ENCODE peak calls at places on chromosome 6, in ten cellular contexts. E, Q, P, K, L, H, N, W, T and V are unnamed samples.

GRCh38 chr6:27630727-27631613 is 158.1 kb upstream of the ZNF184 start:
- DNase-seq in W (no peak), P (peak), K (peak), T (peak), L (peak), Q (peak), E (peak), N (peak), H (peak), V (peak)

GRCh38 chr6:132731086-132731485 is 17.2 kb upstream of the VNN1 start:
- DNase-seq in L (no peak), T (no peak), H (no peak), E (no peak), K (no peak), W (no peak), Q (no peak), P (no peak), N (no peak), V (no peak)

GRCh38 chr6:147371325-147371724 is 137.2 kb upstream of the SAMD5 start:
- DNase-seq in K (no peak), Q (no peak), W (no peak), P (no peak), E (no peak), H (no peak), L (no peak), N (no peak), T (no peak), V (no peak)

GRCh38 chr6:156396068-156396771 is 381.0 kb upstream of the ARID1B start:
- DNase-seq in W (no peak), L (no peak), K (no peak), P (no peak), N (no peak), T (no peak), H (no peak), Q (peak), E (no peak), V (no peak)

GRCh38 chr6:85537055-85537494 is 56.6 kb downstream of the SNX14 start:
- DNase-seq in L (no peak), K (no peak), H (no peak), Q (no peak), N (no peak), W (peak), T (no peak), P (peak), E (no peak), V (peak)

GRCh38 chr6:36752886-36753506 is 55.4 kb downstream of the RAB44 start:
- DNase-seq in P (no peak), H (no peak), T (no peak), W (peak), K (no peak), E (no peak), L (no peak), Q (peak), N (no peak), V (no peak)

GRCh38 chr6:28274888-28275287 is 6.5 kb upstream of the PGBD1 start:
- DNase-seq in E (no peak), Q (no peak), T (no peak), K (no peak), W (no peak), L (no peak), N (no peak), P (no peak), H (no peak), V (no peak)

GRCh38 chr6:34520645-34521462 is 35.3 kb downstream of the SPDEF start:
- DNase-seq in L (no peak), P (no peak), K (no peak), H (no peak), W (no peak), E (peak), T (no peak), Q (no peak), N (no peak), V (no peak)

GRCh38 chr6:141033101-141033500 is 1099.6 kb upstream of the GJE1 start:
- DNase-seq in E (no peak), N (no peak), K (no peak), Q (no peak), W (no peak), T (no peak), L (no peak), H (no peak), P (no peak), V (no peak)

GRCh38 chr6:54646551-54647300 is 199.8 kb upstream of the FAM83B start:
- DNase-seq in E (no peak), N (no peak), H (no peak), W (no peak), Q (no peak), L (no peak), T (no peak), P (no peak), K (no peak), V (no peak)

GRCh38 chr6:25652007-25652515 is at the start of gene SCGN:
- DNase-seq in Q (no peak), P (peak), E (peak), H (peak), K (peak), W (peak), T (peak), L (peak), N (no peak), V (peak)

GRCh38 chr6:113969888-113970807 is 800 bp downstream of the HDAC2 start:
- DNase-seq in P (peak), N (no peak), W (peak), H (peak), T (no peak), L (peak), E (peak), K (peak), Q (no peak), V (peak)

GRCh38 chr6:13669476-13669875 is 42.2 kb downstream of the RANBP9 start:
- DNase-seq in K (no peak), H (no peak), T (no peak), W (no peak), P (no peak), Q (no peak), N (no peak), L (no peak), E (no peak), V (no peak)

DNA sequence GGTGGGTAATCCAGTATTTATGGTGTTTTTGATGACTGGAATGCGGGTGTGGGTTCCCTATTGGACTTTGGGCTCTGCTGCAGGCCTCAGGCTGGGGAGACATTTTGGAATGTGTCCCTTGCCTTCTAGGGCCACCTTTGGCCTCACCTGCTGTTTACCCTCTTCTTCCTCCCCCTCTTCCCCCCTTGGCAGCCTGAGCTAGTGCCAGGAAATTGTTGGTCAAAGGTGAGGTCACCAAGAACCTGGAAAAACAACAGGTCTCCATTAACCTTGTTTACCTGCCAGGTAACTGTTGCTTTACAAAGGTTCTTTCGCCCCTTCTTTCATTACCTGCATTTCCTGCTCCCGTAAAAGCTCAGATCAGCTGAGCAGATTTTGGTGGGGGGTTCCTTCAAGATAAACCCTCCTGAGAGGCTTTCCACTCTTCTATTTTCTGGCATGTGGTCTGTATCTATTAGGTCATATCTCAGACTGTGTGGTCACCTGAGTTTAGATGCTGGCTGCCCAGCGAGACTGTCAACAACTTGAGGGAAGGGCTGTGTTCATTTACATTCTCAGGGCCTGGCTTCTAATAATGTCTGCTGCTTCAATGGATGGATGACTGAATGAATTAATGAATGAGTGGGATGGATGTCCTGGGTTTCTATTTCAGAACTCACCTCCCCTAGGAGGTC is 34.7 kb downstream of the VEGFA start:
- DNase-seq in K (no peak), W (no peak), Q (no peak), T (no peak), H (peak), L (no peak), N (no peak), E (no peak), P (no peak), V (no peak)
- TF ChIP-seq MAX in K (no peak), W (no peak), Q (no peak), T (no peak), H (peak), L (no peak), N (no peak), E (no peak), P (no peak), V (no peak)

GRCh38 chr6:77089776-77090175 is 373.5 kb downstream of the HTR1B start:
- DNase-seq in T (no peak), Q (no peak), K (no peak), N (no peak), W (no peak), H (no peak), E (no peak), L (no peak), P (no peak), V (no peak)
- TF ChIP-seq MAX in T (no peak), Q (no peak), K (no peak), N (no peak), W (no peak), H (no peak), E (no peak), L (no peak), P (no peak), V (no peak)

GRCh38 chr6:167824591-167825041 is 2.1 kb upstream of the AFDN start:
- DNase-seq in N (no peak), H (no peak), W (no peak), T (no peak), Q (no peak), L (peak), P (no peak), K (no peak), E (no peak), V (no peak)
- TF ChIP-seq MAX in N (no peak), H (no peak), W (no peak), T (no peak), Q (no peak), L (no peak), P (no peak), K (no peak), E (no peak), V (no peak)

DNA sequence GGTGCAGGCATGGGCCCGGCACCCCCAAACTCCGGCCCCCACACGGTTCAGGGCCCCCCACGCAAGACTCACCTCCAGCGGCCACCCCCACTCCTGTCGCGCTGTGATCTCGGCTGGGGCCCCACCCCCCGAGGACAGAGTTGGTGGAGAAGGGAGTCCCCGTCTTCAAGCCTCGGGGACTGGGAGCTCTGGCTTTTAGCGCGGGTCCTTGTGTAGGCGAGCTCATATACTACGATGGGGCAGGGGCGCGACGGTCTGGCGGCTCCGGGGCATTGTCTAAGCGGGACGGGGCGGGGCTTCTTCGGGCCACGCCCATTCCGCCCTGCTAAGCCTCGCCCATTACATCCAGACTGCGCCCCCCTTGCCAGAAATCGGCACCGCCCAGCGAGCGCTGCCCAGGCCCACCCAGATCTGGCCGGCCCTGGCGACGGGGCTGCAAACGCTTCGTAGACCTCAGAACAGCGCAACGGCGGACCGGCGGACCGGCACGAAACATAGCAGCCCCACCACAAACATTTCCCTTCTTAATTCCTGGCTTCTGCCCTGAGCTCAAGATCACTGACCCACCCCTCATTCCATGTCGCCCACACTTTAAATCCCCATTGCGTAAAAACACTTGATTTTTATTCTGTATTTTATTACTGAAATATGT is 1.0 kb upstream of the DDAH2 start:
- DNase-seq in N (peak), T (peak), W (peak), E (peak), P (peak), L (peak), K (peak), H (peak), Q (no peak), V (peak)
- TF ChIP-seq MAX in N (no peak), T (peak), W (peak), E (no peak), P (peak), L (peak), K (no peak), H (no peak), Q (no peak), V (no peak)

DNA sequence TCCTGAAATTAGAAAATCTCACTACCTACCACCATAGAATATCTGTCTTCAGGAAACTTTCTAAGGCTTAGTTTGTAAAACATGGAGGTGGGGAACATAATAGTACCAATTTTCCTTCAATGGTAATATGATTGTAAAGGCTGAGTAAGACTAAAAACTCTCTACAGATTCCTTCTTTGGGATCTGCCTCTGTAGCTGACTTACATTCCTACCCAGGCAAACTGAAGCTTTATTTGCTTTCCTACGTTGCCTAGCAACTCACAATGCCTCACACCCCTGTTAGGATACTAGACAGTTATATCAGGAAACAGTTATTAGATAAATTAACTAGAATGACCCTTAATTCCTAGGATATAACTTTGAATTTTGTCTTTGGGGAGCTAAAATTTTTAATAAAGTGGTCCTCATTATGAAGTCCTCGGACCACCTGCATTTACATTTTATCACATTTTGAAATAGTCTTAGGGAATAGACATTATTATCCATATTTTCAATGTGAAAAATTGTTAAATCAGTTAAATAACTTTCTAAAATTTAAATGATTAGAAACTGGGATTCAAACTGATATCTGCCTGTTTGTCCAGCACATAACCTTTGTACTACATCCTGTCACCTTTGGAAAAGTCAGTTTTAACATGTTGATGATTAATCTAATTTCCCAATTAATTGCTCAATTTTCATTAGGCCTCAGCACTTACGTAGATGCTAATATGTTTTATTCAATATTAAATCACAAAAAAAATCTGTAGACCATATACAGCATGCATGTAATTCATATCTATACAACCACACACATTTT is 591.4 kb downstream of the RNF144B start:
- DNase-seq in N (no peak), W (no peak), K (peak), T (no peak), Q (no peak), H (peak), E (no peak), L (no peak), P (no peak), V (no peak)
- TF ChIP-seq MAX in N (no peak), W (no peak), K (no peak), T (no peak), Q (no peak), H (no peak), E (no peak), L (no peak), P (no peak), V (no peak)

GRCh38 chr6:106629859-106630163 is 433 bp downstream of the QRSL1 start:
- DNase-seq in W (no peak), N (no peak), L (no peak), E (no peak), P (no peak), K (no peak), H (no peak), Q (no peak), T (no peak), V (no peak)
- TF ChIP-seq MAX in W (no peak), N (no peak), L (no peak), E (peak), P (no peak), K (no peak), H (no peak), Q (no peak), T (no peak), V (no peak)

GRCh38 chr6:129513471-129513870 is 196.5 kb downstream of the ARHGAP18 start:
- DNase-seq in Q (no peak), K (no peak), T (no peak), N (no peak), E (no peak), W (no peak), L (no peak), P (no peak), H (no peak), V (no peak)

GRCh38 chr6:129507059-129507807 is 202.7 kb downstream of the ARHGAP18 start:
- DNase-seq in H (no peak), K (no peak), P (no peak), T (no peak), Q (no peak), E (no peak), L (no peak), W (no peak), N (no peak), V (no peak)

GRCh38 chr6:129515004-129515403 is 195.0 kb downstream of the ARHGAP18 start:
- DNase-seq in E (no peak), Q (no peak), H (no peak), P (no peak), W (no peak), T (no peak), L (no peak), K (no peak), N (no peak), V (no peak)

GRCh38 chr6:129507846-129508245 is 202.1 kb downstream of the ARHGAP18 start:
- DNase-seq in Q (no peak), P (no peak), H (no peak), N (no peak), E (no peak), T (no peak), L (peak), W (no peak), K (no peak), V (no peak)

GRCh38 chr6:129510930-129511329 is 199.0 kb downstream of the ARHGAP18 start:
- DNase-seq in E (no peak), Q (no peak), P (no peak), W (no peak), T (no peak), K (no peak), N (no peak), H (no peak), L (no peak), V (peak)
- TF ChIP-seq MAX in E (no peak), Q (no peak), P (no peak), W (no peak), T (no peak), K (no peak), N (no peak), H (no peak), L (no peak), V (no peak)

GRCh38 chr6:2197177-2197671 is 48.2 kb downstream of the GMDS start:
- DNase-seq in Q (no peak), P (no peak), N (peak), T (no peak), W (peak), H (no peak), L (no peak), E (no peak), K (no peak), V (peak)
- TF ChIP-seq MAX in Q (no peak), P (no peak), N (no peak), T (no peak), W (no peak), H (no peak), L (no peak), E (no peak), K (no peak), V (no peak)

GRCh38 chr6:46421939-46422338 is 69.3 kb downstream of the RCAN2 start:
- DNase-seq in N (no peak), L (no peak), P (no peak), W (no peak), T (no peak), K (no peak), E (no peak), Q (no peak), H (no peak), V (no peak)

GRCh38 chr6:46422619-46423018 is 68.6 kb downstream of the RCAN2 start:
- DNase-seq in E (no peak), H (no peak), P (no peak), N (no peak), T (no peak), W (no peak), K (no peak), L (no peak), Q (no peak), V (no peak)

GRCh38 chr6:46419576-46420002 is 71.7 kb downstream of the RCAN2 start:
- DNase-seq in T (no peak), P (peak), L (peak), W (peak), H (peak), K (peak), N (peak), E (peak), Q (peak), V (peak)

DNA sequence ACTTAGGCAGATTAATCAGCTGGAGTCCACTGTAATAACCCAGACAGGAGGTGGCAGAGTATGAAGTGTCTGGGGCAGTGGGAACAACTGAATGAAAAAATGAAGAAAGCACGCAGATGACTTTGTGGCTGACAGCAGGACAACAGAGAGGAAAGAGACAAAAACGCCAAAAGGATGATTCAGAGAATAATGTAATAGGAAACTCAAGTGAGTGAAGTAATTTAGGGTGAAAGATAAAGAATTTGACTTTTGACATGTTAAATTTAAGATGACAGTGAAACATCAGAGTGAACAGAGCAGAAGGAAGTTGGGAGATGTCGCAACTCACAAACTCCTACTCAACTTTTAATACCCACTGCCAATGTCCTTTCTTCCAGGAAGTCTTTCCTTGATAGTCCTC is 70.0 kb downstream of the RCAN2 start:
- DNase-seq in P (no peak), T (no peak), Q (no peak), E (no peak), W (peak), N (no peak), K (no peak), H (no peak), L (no peak), V (no peak)
- TF ChIP-seq MAX in P (no peak), T (no peak), Q (no peak), E (no peak), W (no peak), N (no peak), K (no peak), H (no peak), L (no peak), V (no peak)